ENCODE peak calls at places on chromosomes 3 and 15, in five cellular contexts. One of them, this sample, is unnamed.
A peak's percentile ranks its signal among the peaks of the same experiment; 100 is the strongest.

GRCh38 chr3:160893207-160893606 is 137.2 kb downstream of the PPM1L start:
- DNase-seq in kidney tubule cell: no peak
- DNase-seq in HTR-8/SVneo: no peak
- DNase-seq in C1 segment of cervical spinal cord: no peak
- DNase-seq in stimulated activated CD4-positive, alpha-beta T cell treated with anti-CD3 and anti-CD28 coated beads, Interleukin-12 subunit alpha, Interleukin-12 subunit beta, amount 100 ng/mL, for 24 hours: no peak
- DNase-seq in this sample: no peak

GRCh38 chr15:41024141-41024540 is 70.9 kb downstream of the CHAC1 start:
- DNase-seq in HTR-8/SVneo: no peak
- DNase-seq in stimulated activated CD4-positive, alpha-beta T cell treated with anti-CD3 and anti-CD28 coated beads, Interleukin-12 subunit alpha, Interleukin-12 subunit beta, amount 100 ng/mL, for 24 hours: no peak
- DNase-seq in kidney tubule cell: no peak
- DNase-seq in C1 segment of cervical spinal cord: no peak
- DNase-seq in this sample: no peak

GRCh38 chr3:102530443-102531195 is 95.8 kb downstream of the ZPLD1 start:
- DNase-seq in kidney tubule cell: peak; percentile 66
- DNase-seq in C1 segment of cervical spinal cord: no peak
- DNase-seq in stimulated activated CD4-positive, alpha-beta T cell treated with anti-CD3 and anti-CD28 coated beads, Interleukin-12 subunit alpha, Interleukin-12 subunit beta, amount 100 ng/mL, for 24 hours: no peak
- DNase-seq in HTR-8/SVneo: peak; percentile 19
- DNase-seq in this sample: no peak

GRCh38 chr3:7309707-7310106 is 448.8 kb downstream of the GRM7 start:
- DNase-seq in C1 segment of cervical spinal cord: peak; percentile 7
- DNase-seq in stimulated activated CD4-positive, alpha-beta T cell treated with anti-CD3 and anti-CD28 coated beads, Interleukin-12 subunit alpha, Interleukin-12 subunit beta, amount 100 ng/mL, for 24 hours: no peak
- DNase-seq in HTR-8/SVneo: no peak
- DNase-seq in kidney tubule cell: peak; percentile 63
- DNase-seq in this sample: no peak

GRCh38 chr3:56929809-56930615 is 128.3 kb upstream of the ARHGEF3 start:
- DNase-seq in kidney tubule cell: no peak
- DNase-seq in stimulated activated CD4-positive, alpha-beta T cell treated with anti-CD3 and anti-CD28 coated beads, Interleukin-12 subunit alpha, Interleukin-12 subunit beta, amount 100 ng/mL, for 24 hours: no peak
- DNase-seq in C1 segment of cervical spinal cord: no peak
- DNase-seq in HTR-8/SVneo: no peak
- DNase-seq in this sample: no peak

GRCh38 chr15:74458473-74458872 is 2.5 kb downstream of the UBL7 start:
- DNase-seq in stimulated activated CD4-positive, alpha-beta T cell treated with anti-CD3 and anti-CD28 coated beads, Interleukin-12 subunit alpha, Interleukin-12 subunit beta, amount 100 ng/mL, for 24 hours: no peak
- DNase-seq in HTR-8/SVneo: no peak
- DNase-seq in kidney tubule cell: no peak
- DNase-seq in C1 segment of cervical spinal cord: no peak
- DNase-seq in this sample: no peak

GRCh38 chr3:175149675-175150074 is 290.5 kb downstream of the NAALADL2 start:
- DNase-seq in kidney tubule cell: peak; percentile 76
- DNase-seq in HTR-8/SVneo: no peak
- DNase-seq in C1 segment of cervical spinal cord: no peak
- DNase-seq in stimulated activated CD4-positive, alpha-beta T cell treated with anti-CD3 and anti-CD28 coated beads, Interleukin-12 subunit alpha, Interleukin-12 subunit beta, amount 100 ng/mL, for 24 hours: no peak
- DNase-seq in this sample: no peak

GRCh38 chr15:31263751-31264533 is 62.7 kb upstream of the KLF13 start:
- DNase-seq in kidney tubule cell: peak; percentile 88
- DNase-seq in HTR-8/SVneo: no peak
- DNase-seq in stimulated activated CD4-positive, alpha-beta T cell treated with anti-CD3 and anti-CD28 coated beads, Interleukin-12 subunit alpha, Interleukin-12 subunit beta, amount 100 ng/mL, for 24 hours: peak; percentile 66
- DNase-seq in C1 segment of cervical spinal cord: peak; percentile 61
- DNase-seq in this sample: peak; percentile 59

GRCh38 chr3:43770426-43771103 is 79.8 kb downstream of the ABHD5 start:
- DNase-seq in kidney tubule cell: peak; percentile 44
- DNase-seq in C1 segment of cervical spinal cord: no peak
- DNase-seq in HTR-8/SVneo: peak; percentile 33
- DNase-seq in stimulated activated CD4-positive, alpha-beta T cell treated with anti-CD3 and anti-CD28 coated beads, Interleukin-12 subunit alpha, Interleukin-12 subunit beta, amount 100 ng/mL, for 24 hours: peak; percentile 36
- DNase-seq in this sample: no peak

GRCh38 chr3:64361962-64362735 is 136.9 kb upstream of the PRICKLE2 start:
- DNase-seq in stimulated activated CD4-positive, alpha-beta T cell treated with anti-CD3 and anti-CD28 coated beads, Interleukin-12 subunit alpha, Interleukin-12 subunit beta, amount 100 ng/mL, for 24 hours: no peak
- DNase-seq in C1 segment of cervical spinal cord: no peak
- DNase-seq in kidney tubule cell: no peak
- DNase-seq in HTR-8/SVneo: no peak
- DNase-seq in this sample: no peak

GRCh38 chr15:83685864-83686263 is 31.9 kb downstream of the ADAMTSL3 start:
- DNase-seq in kidney tubule cell: no peak
- DNase-seq in C1 segment of cervical spinal cord: no peak
- DNase-seq in stimulated activated CD4-positive, alpha-beta T cell treated with anti-CD3 and anti-CD28 coated beads, Interleukin-12 subunit alpha, Interleukin-12 subunit beta, amount 100 ng/mL, for 24 hours: no peak
- DNase-seq in HTR-8/SVneo: no peak
- DNase-seq in this sample: no peak

GRCh38 chr3:122414391-122414790 is 1.5 kb downstream of the WDR5B start:
- DNase-seq in C1 segment of cervical spinal cord: no peak
- DNase-seq in HTR-8/SVneo: no peak
- DNase-seq in kidney tubule cell: no peak
- DNase-seq in stimulated activated CD4-positive, alpha-beta T cell treated with anti-CD3 and anti-CD28 coated beads, Interleukin-12 subunit alpha, Interleukin-12 subunit beta, amount 100 ng/mL, for 24 hours: no peak
- DNase-seq in this sample: no peak

GRCh38 chr15:89171136-89172072 is 50.0 kb downstream of the RLBP1 start:
- DNase-seq in kidney tubule cell: peak; percentile 60
- DNase-seq in stimulated activated CD4-positive, alpha-beta T cell treated with anti-CD3 and anti-CD28 coated beads, Interleukin-12 subunit alpha, Interleukin-12 subunit beta, amount 100 ng/mL, for 24 hours: peak; percentile 27
- DNase-seq in HTR-8/SVneo: peak; percentile 46
- DNase-seq in C1 segment of cervical spinal cord: peak; percentile 30
- DNase-seq in this sample: no peak

GRCh38 chr3:159619341-159619885 is 369.2 kb upstream of the IL12A start:
- DNase-seq in HTR-8/SVneo: no peak
- DNase-seq in kidney tubule cell: no peak
- DNase-seq in stimulated activated CD4-positive, alpha-beta T cell treated with anti-CD3 and anti-CD28 coated beads, Interleukin-12 subunit alpha, Interleukin-12 subunit beta, amount 100 ng/mL, for 24 hours: no peak
- DNase-seq in C1 segment of cervical spinal cord: no peak
- DNase-seq in this sample: no peak

GRCh38 chr3:39529551-39529950 is 62.1 kb downstream of the MOBP start:
- DNase-seq in C1 segment of cervical spinal cord: peak; percentile 15
- DNase-seq in kidney tubule cell: no peak
- DNase-seq in stimulated activated CD4-positive, alpha-beta T cell treated with anti-CD3 and anti-CD28 coated beads, Interleukin-12 subunit alpha, Interleukin-12 subunit beta, amount 100 ng/mL, for 24 hours: no peak
- DNase-seq in HTR-8/SVneo: no peak
- DNase-seq in this sample: no peak

GRCh38 chr15:31145271-31145911 is 43.9 kb upstream of the TRPM1 start:
- DNase-seq in kidney tubule cell: peak; percentile 18
- DNase-seq in C1 segment of cervical spinal cord: no peak
- DNase-seq in HTR-8/SVneo: peak; percentile 19
- DNase-seq in stimulated activated CD4-positive, alpha-beta T cell treated with anti-CD3 and anti-CD28 coated beads, Interleukin-12 subunit alpha, Interleukin-12 subunit beta, amount 100 ng/mL, for 24 hours: no peak
- DNase-seq in this sample: no peak

GRCh38 chr15:34304613-34305012 is 33.0 kb downstream of the SLC12A6 start:
- DNase-seq in C1 segment of cervical spinal cord: no peak
- DNase-seq in HTR-8/SVneo: no peak
- DNase-seq in kidney tubule cell: no peak
- DNase-seq in stimulated activated CD4-positive, alpha-beta T cell treated with anti-CD3 and anti-CD28 coated beads, Interleukin-12 subunit alpha, Interleukin-12 subunit beta, amount 100 ng/mL, for 24 hours: no peak
- DNase-seq in this sample: no peak

GRCh38 chr3:59425942-59426341 is 376.1 kb upstream of the CFAP20DC start:
- DNase-seq in C1 segment of cervical spinal cord: no peak
- DNase-seq in kidney tubule cell: no peak
- DNase-seq in stimulated activated CD4-positive, alpha-beta T cell treated with anti-CD3 and anti-CD28 coated beads, Interleukin-12 subunit alpha, Interleukin-12 subunit beta, amount 100 ng/mL, for 24 hours: peak; percentile 18
- DNase-seq in HTR-8/SVneo: no peak
- DNase-seq in this sample: no peak

GRCh38 chr15:75656813-75657212 is 9.1 kb downstream of the SNX33 start:
- DNase-seq in stimulated activated CD4-positive, alpha-beta T cell treated with anti-CD3 and anti-CD28 coated beads, Interleukin-12 subunit alpha, Interleukin-12 subunit beta, amount 100 ng/mL, for 24 hours: no peak
- DNase-seq in C1 segment of cervical spinal cord: no peak
- DNase-seq in HTR-8/SVneo: no peak
- DNase-seq in kidney tubule cell: no peak
- DNase-seq in this sample: no peak

GRCh38 chr3:186901135-186901734 is 29.1 kb upstream of the ST6GAL1 start:
- DNase-seq in HTR-8/SVneo: no peak
- DNase-seq in stimulated activated CD4-positive, alpha-beta T cell treated with anti-CD3 and anti-CD28 coated beads, Interleukin-12 subunit alpha, Interleukin-12 subunit beta, amount 100 ng/mL, for 24 hours: no peak
- DNase-seq in kidney tubule cell: peak; percentile 34
- DNase-seq in C1 segment of cervical spinal cord: no peak
- DNase-seq in this sample: no peak

GRCh38 chr3:65277788-65278187 is 590.0 kb upstream of the ADAMTS9 start:
- DNase-seq in C1 segment of cervical spinal cord: no peak
- DNase-seq in stimulated activated CD4-positive, alpha-beta T cell treated with anti-CD3 and anti-CD28 coated beads, Interleukin-12 subunit alpha, Interleukin-12 subunit beta, amount 100 ng/mL, for 24 hours: no peak
- DNase-seq in HTR-8/SVneo: no peak
- DNase-seq in kidney tubule cell: no peak
- DNase-seq in this sample: no peak

GRCh38 chr3:129605593-129606521 is 619 bp downstream of the PLXND1 start:
- DNase-seq in stimulated activated CD4-positive, alpha-beta T cell treated with anti-CD3 and anti-CD28 coated beads, Interleukin-12 subunit alpha, Interleukin-12 subunit beta, amount 100 ng/mL, for 24 hours: no peak
- DNase-seq in kidney tubule cell: peak; percentile 19
- DNase-seq in C1 segment of cervical spinal cord: peak; percentile 58
- DNase-seq in HTR-8/SVneo: no peak
- DNase-seq in this sample: peak; percentile 49

GRCh38 chr3:183278479-183279088 is 25.5 kb downstream of the B3GNT5 start:
- DNase-seq in kidney tubule cell: peak; percentile 78
- DNase-seq in stimulated activated CD4-positive, alpha-beta T cell treated with anti-CD3 and anti-CD28 coated beads, Interleukin-12 subunit alpha, Interleukin-12 subunit beta, amount 100 ng/mL, for 24 hours: no peak
- DNase-seq in C1 segment of cervical spinal cord: no peak
- DNase-seq in HTR-8/SVneo: no peak
- DNase-seq in this sample: no peak

GRCh38 chr3:154040283-154040682 is 80.9 kb upstream of the ARHGEF26 start:
- DNase-seq in stimulated activated CD4-positive, alpha-beta T cell treated with anti-CD3 and anti-CD28 coated beads, Interleukin-12 subunit alpha, Interleukin-12 subunit beta, amount 100 ng/mL, for 24 hours: no peak
- DNase-seq in kidney tubule cell: peak; percentile 17
- DNase-seq in C1 segment of cervical spinal cord: no peak
- DNase-seq in HTR-8/SVneo: no peak
- DNase-seq in this sample: no peak

GRCh38 chr15:62066663-62067447 is at the start of gene C2CD4A:
- DNase-seq in stimulated activated CD4-positive, alpha-beta T cell treated with anti-CD3 and anti-CD28 coated beads, Interleukin-12 subunit alpha, Interleukin-12 subunit beta, amount 100 ng/mL, for 24 hours: peak; percentile 56
- DNase-seq in HTR-8/SVneo: no peak
- DNase-seq in kidney tubule cell: peak; percentile 81
- DNase-seq in C1 segment of cervical spinal cord: peak; percentile 23
- DNase-seq in this sample: peak; percentile 33

GRCh38 chr3:157310329-157311065 is 126.2 kb upstream of the PTX3 start:
- DNase-seq in HTR-8/SVneo: peak; percentile 19
- DNase-seq in stimulated activated CD4-positive, alpha-beta T cell treated with anti-CD3 and anti-CD28 coated beads, Interleukin-12 subunit alpha, Interleukin-12 subunit beta, amount 100 ng/mL, for 24 hours: no peak
- DNase-seq in kidney tubule cell: peak; percentile 13
- DNase-seq in C1 segment of cervical spinal cord: no peak
- DNase-seq in this sample: no peak

GRCh38 chr15:55151621-55152020 is 45.1 kb downstream of the RSL24D1 start:
- DNase-seq in stimulated activated CD4-positive, alpha-beta T cell treated with anti-CD3 and anti-CD28 coated beads, Interleukin-12 subunit alpha, Interleukin-12 subunit beta, amount 100 ng/mL, for 24 hours: no peak
- DNase-seq in C1 segment of cervical spinal cord: no peak
- DNase-seq in HTR-8/SVneo: no peak
- DNase-seq in kidney tubule cell: no peak
- DNase-seq in this sample: no peak

GRCh38 chr3:119085070-119085439 is 50.4 kb upstream of the IGSF11 start:
- DNase-seq in kidney tubule cell: no peak
- DNase-seq in HTR-8/SVneo: no peak
- DNase-seq in stimulated activated CD4-positive, alpha-beta T cell treated with anti-CD3 and anti-CD28 coated beads, Interleukin-12 subunit alpha, Interleukin-12 subunit beta, amount 100 ng/mL, for 24 hours: no peak
- DNase-seq in C1 segment of cervical spinal cord: no peak
- DNase-seq in this sample: no peak

GRCh38 chr3:33668618-33669017 is 49.4 kb downstream of the CLASP2 start:
- DNase-seq in stimulated activated CD4-positive, alpha-beta T cell treated with anti-CD3 and anti-CD28 coated beads, Interleukin-12 subunit alpha, Interleukin-12 subunit beta, amount 100 ng/mL, for 24 hours: no peak
- DNase-seq in HTR-8/SVneo: no peak
- DNase-seq in kidney tubule cell: no peak
- DNase-seq in C1 segment of cervical spinal cord: no peak
- DNase-seq in this sample: no peak